ENCODE peak calls at places on chromosomes 1 and 21, in six cellular contexts. One of them, this sample, is unnamed.

GRCh38 chr1:178037510-178038253 is 56.2 kb upstream of the RASAL2 start:
- DNase-seq in lung: peak; percentile 86
- DNase-seq in uterus: peak; percentile 89
- DNase-seq in Peyer's patch: peak; percentile 92
- DNase-seq in cardiac muscle cell: peak; percentile 79
- DNase-seq in DND-41: no peak
- DNase-seq in this sample: no peak

GRCh38 chr21:33817663-33818433 is 97.8 kb downstream of the ATP5PO start:
- DNase-seq in lung: no peak
- DNase-seq in uterus: no peak
- DNase-seq in Peyer's patch: no peak
- DNase-seq in cardiac muscle cell: no peak
- DNase-seq in DND-41: no peak
- DNase-seq in this sample: no peak

GRCh38 chr1:53163291-53163768 is 20.9 kb upstream of the SLC1A7 start:
- DNase-seq in lung: no peak
- DNase-seq in uterus: no peak
- DNase-seq in Peyer's patch: no peak
- DNase-seq in cardiac muscle cell: no peak
- DNase-seq in DND-41: no peak
- DNase-seq in this sample: no peak

GRCh38 chr1:153432874-153433681 is 16.8 kb downstream of the S100A7A start:
- DNase-seq in lung: peak; percentile 26
- DNase-seq in uterus: no peak
- DNase-seq in Peyer's patch: no peak
- DNase-seq in cardiac muscle cell: no peak
- DNase-seq in DND-41: no peak
- DNase-seq in this sample: no peak

GRCh38 chr21:34674467-34674866 is 5.7 kb downstream of the CLIC6 start:
- DNase-seq in lung: no peak
- DNase-seq in uterus: no peak
- DNase-seq in Peyer's patch: no peak
- DNase-seq in cardiac muscle cell: no peak
- DNase-seq in DND-41: no peak
- DNase-seq in this sample: no peak

GRCh38 chr1:160005070-160005469 is 26.7 kb downstream of the PIGM start:
- DNase-seq in lung: no peak
- DNase-seq in uterus: no peak
- DNase-seq in Peyer's patch: peak; percentile 53
- DNase-seq in cardiac muscle cell: no peak
- DNase-seq in DND-41: no peak
- DNase-seq in this sample: no peak

GRCh38 chr1:12478612-12478985 is 139.4 kb downstream of the DHRS3 start:
- DNase-seq in lung: no peak
- DNase-seq in uterus: peak; percentile 44
- DNase-seq in Peyer's patch: peak; percentile 57
- DNase-seq in cardiac muscle cell: no peak
- DNase-seq in DND-41: peak; percentile 72
- DNase-seq in this sample: peak; percentile 59

GRCh38 chr1:9281907-9282306 is 10.8 kb upstream of the SPSB1 start:
- DNase-seq in lung: no peak
- DNase-seq in uterus: no peak
- DNase-seq in Peyer's patch: peak; percentile 46
- DNase-seq in cardiac muscle cell: no peak
- DNase-seq in DND-41: no peak
- DNase-seq in this sample: no peak

GRCh38 chr1:205018381-205018780 is 24.6 kb upstream of the CNTN2 start:
- DNase-seq in lung: no peak
- DNase-seq in uterus: no peak
- DNase-seq in Peyer's patch: no peak
- DNase-seq in cardiac muscle cell: no peak
- DNase-seq in DND-41: no peak
- DNase-seq in this sample: no peak

GRCh38 chr1:17010601-17011438 is 908 bp downstream of the ATP13A2 start:
- DNase-seq in lung: peak; percentile 34
- DNase-seq in uterus: peak; percentile 42
- DNase-seq in Peyer's patch: peak; percentile 61
- DNase-seq in cardiac muscle cell: no peak
- DNase-seq in DND-41: peak; percentile 29
- DNase-seq in this sample: peak; percentile 14
- TF ChIP-seq CTCF in lung: no peak
- TF ChIP-seq CTCF in uterus: no peak
- TF ChIP-seq CTCF in Peyer's patch: no peak
- TF ChIP-seq CTCF in cardiac muscle cell: no peak
- TF ChIP-seq CTCF in DND-41: no peak
- TF ChIP-seq CTCF in this sample: no peak

GRCh38 chr1:3677411-3677944 is 25.2 kb downstream of the TP73 start:
- DNase-seq in lung: no peak
- DNase-seq in uterus: no peak
- DNase-seq in Peyer's patch: no peak
- DNase-seq in cardiac muscle cell: no peak
- DNase-seq in DND-41: no peak
- DNase-seq in this sample: no peak

GRCh38 chr1:3676581-3677410 is 24.5 kb downstream of the TP73 start:
- DNase-seq in lung: no peak
- DNase-seq in uterus: no peak
- DNase-seq in Peyer's patch: no peak
- DNase-seq in cardiac muscle cell: no peak
- DNase-seq in DND-41: peak; percentile 11
- DNase-seq in this sample: peak; percentile 62

GRCh38 chr1:3679799-3680453 is 27.6 kb downstream of the TP73 start:
- DNase-seq in lung: no peak
- DNase-seq in uterus: no peak
- DNase-seq in Peyer's patch: no peak
- DNase-seq in cardiac muscle cell: no peak
- DNase-seq in DND-41: no peak
- DNase-seq in this sample: no peak

GRCh38 chr1:3679098-3679555 is 26.8 kb downstream of the TP73 start:
- DNase-seq in lung: no peak
- DNase-seq in uterus: no peak
- DNase-seq in Peyer's patch: no peak
- DNase-seq in cardiac muscle cell: no peak
- DNase-seq in DND-41: no peak
- DNase-seq in this sample: no peak

GRCh38 chr1:3678361-3679097 is 26.2 kb downstream of the TP73 start:
- DNase-seq in lung: no peak
- DNase-seq in uterus: no peak
- DNase-seq in Peyer's patch: no peak
- DNase-seq in cardiac muscle cell: no peak
- DNase-seq in DND-41: no peak
- DNase-seq in this sample: no peak
- TF ChIP-seq CTCF in lung: no peak
- TF ChIP-seq CTCF in uterus: no peak
- TF ChIP-seq CTCF in Peyer's patch: no peak
- TF ChIP-seq CTCF in cardiac muscle cell: no peak
- TF ChIP-seq CTCF in DND-41: no peak
- TF ChIP-seq CTCF in this sample: no peak

GRCh38 chr21:38806942-38807284 is 1.2 kb downstream of the ETS2 start:
- DNase-seq in lung: no peak
- DNase-seq in uterus: no peak
- DNase-seq in Peyer's patch: no peak
- DNase-seq in cardiac muscle cell: no peak
- DNase-seq in DND-41: no peak
- DNase-seq in this sample: peak; percentile 17

GRCh38 chr21:38804617-38805281 is 980 bp upstream of the ETS2 start:
- DNase-seq in lung: peak; percentile 75
- DNase-seq in uterus: peak; percentile 76
- DNase-seq in Peyer's patch: peak; percentile 89
- DNase-seq in cardiac muscle cell: peak; percentile 74
- DNase-seq in DND-41: peak; percentile 22
- DNase-seq in this sample: peak; percentile 54

GRCh38 chr21:38805282-38806152 is at the start of gene ETS2:
- DNase-seq in lung: peak; percentile 95
- DNase-seq in uterus: peak; percentile 90
- DNase-seq in Peyer's patch: peak; percentile 95
- DNase-seq in cardiac muscle cell: peak; percentile 90
- DNase-seq in DND-41: peak; percentile 97
- DNase-seq in this sample: peak; percentile 84

GRCh38 chr21:38807481-38807880 is 1.8 kb downstream of the ETS2 start:
- DNase-seq in lung: no peak
- DNase-seq in uterus: no peak
- DNase-seq in Peyer's patch: no peak
- DNase-seq in cardiac muscle cell: no peak
- DNase-seq in DND-41: no peak
- DNase-seq in this sample: no peak

GRCh38 chr21:38806153-38806941 is 618 bp downstream of the ETS2 start:
- DNase-seq in lung: no peak
- DNase-seq in uterus: no peak
- DNase-seq in Peyer's patch: peak; percentile 68
- DNase-seq in cardiac muscle cell: peak; percentile 52
- DNase-seq in DND-41: peak; percentile 55
- DNase-seq in this sample: peak; percentile 64
- TF ChIP-seq CTCF in lung: no peak
- TF ChIP-seq CTCF in uterus: no peak
- TF ChIP-seq CTCF in Peyer's patch: no peak
- TF ChIP-seq CTCF in cardiac muscle cell: peak; percentile 21
- TF ChIP-seq CTCF in DND-41: peak; percentile 22
- TF ChIP-seq CTCF in this sample: peak; percentile 16

GRCh38 chr1:162976628-162977027 is 92.5 kb upstream of the RGS4 start:
- DNase-seq in lung: no peak
- DNase-seq in uterus: no peak
- DNase-seq in Peyer's patch: no peak
- DNase-seq in cardiac muscle cell: no peak
- DNase-seq in DND-41: no peak
- DNase-seq in this sample: no peak
- TF ChIP-seq CTCF in lung: no peak
- TF ChIP-seq CTCF in uterus: no peak
- TF ChIP-seq CTCF in Peyer's patch: no peak
- TF ChIP-seq CTCF in cardiac muscle cell: no peak
- TF ChIP-seq CTCF in DND-41: no peak
- TF ChIP-seq CTCF in this sample: no peak

GRCh38 chr1:180176965-180177364 is 22.3 kb downstream of the QSOX1 start:
- DNase-seq in lung: no peak
- DNase-seq in uterus: no peak
- DNase-seq in Peyer's patch: no peak
- DNase-seq in cardiac muscle cell: no peak
- DNase-seq in DND-41: no peak
- DNase-seq in this sample: no peak

GRCh38 chr1:180177931-180178330 is 23.3 kb downstream of the QSOX1 start:
- DNase-seq in lung: no peak
- DNase-seq in uterus: no peak
- DNase-seq in Peyer's patch: peak; percentile 19
- DNase-seq in cardiac muscle cell: no peak
- DNase-seq in DND-41: no peak
- DNase-seq in this sample: no peak

GRCh38 chr1:180181048-180181447 is 26.4 kb downstream of the QSOX1 start:
- DNase-seq in lung: no peak
- DNase-seq in uterus: no peak
- DNase-seq in Peyer's patch: peak; percentile 16
- DNase-seq in cardiac muscle cell: peak; percentile 41
- DNase-seq in DND-41: peak; percentile 41
- DNase-seq in this sample: peak; percentile 65

GRCh38 chr1:180178511-180179161 is 24.0 kb downstream of the QSOX1 start:
- DNase-seq in lung: peak; percentile 56
- DNase-seq in uterus: peak; percentile 76
- DNase-seq in Peyer's patch: peak; percentile 79
- DNase-seq in cardiac muscle cell: peak; percentile 69
- DNase-seq in DND-41: peak; percentile 71
- DNase-seq in this sample: peak; percentile 75

GRCh38 chr1:180179162-180179957 is 24.7 kb downstream of the QSOX1 start:
- DNase-seq in lung: no peak
- DNase-seq in uterus: no peak
- DNase-seq in Peyer's patch: peak; percentile 20
- DNase-seq in cardiac muscle cell: no peak
- DNase-seq in DND-41: no peak
- DNase-seq in this sample: no peak
- TF ChIP-seq CTCF in lung: no peak
- TF ChIP-seq CTCF in uterus: no peak
- TF ChIP-seq CTCF in Peyer's patch: no peak
- TF ChIP-seq CTCF in cardiac muscle cell: no peak
- TF ChIP-seq CTCF in DND-41: no peak
- TF ChIP-seq CTCF in this sample: peak; percentile 31

DNA sequence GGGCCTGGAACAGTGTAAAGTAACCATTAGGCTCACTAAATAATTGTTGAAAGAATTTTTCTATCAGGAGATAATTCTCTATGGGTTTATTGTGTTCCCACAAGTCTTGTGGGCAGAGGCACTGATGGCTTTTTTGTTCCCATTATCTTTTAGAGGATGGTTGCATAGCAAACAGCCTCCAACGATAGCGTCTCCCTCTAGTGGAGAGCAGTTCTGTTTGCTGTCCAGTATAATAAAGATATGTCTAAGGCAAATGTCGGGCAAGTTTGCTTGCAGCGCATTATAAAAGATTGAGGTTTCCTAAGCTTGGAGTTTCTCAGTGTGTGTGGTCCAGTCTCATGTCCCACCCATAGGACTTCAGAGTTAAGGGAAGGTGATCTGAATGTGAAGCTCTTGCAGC is 1.3 kb upstream of the SLC6A17 start:
- DNase-seq in lung: no peak
- DNase-seq in uterus: no peak
- DNase-seq in Peyer's patch: no peak
- DNase-seq in cardiac muscle cell: no peak
- DNase-seq in DND-41: no peak
- DNase-seq in this sample: no peak
- TF ChIP-seq CTCF in lung: no peak
- TF ChIP-seq CTCF in uterus: no peak
- TF ChIP-seq CTCF in Peyer's patch: no peak
- TF ChIP-seq CTCF in cardiac muscle cell: peak; percentile 33
- TF ChIP-seq CTCF in DND-41: peak; percentile 41
- TF ChIP-seq CTCF in this sample: no peak

DNA sequence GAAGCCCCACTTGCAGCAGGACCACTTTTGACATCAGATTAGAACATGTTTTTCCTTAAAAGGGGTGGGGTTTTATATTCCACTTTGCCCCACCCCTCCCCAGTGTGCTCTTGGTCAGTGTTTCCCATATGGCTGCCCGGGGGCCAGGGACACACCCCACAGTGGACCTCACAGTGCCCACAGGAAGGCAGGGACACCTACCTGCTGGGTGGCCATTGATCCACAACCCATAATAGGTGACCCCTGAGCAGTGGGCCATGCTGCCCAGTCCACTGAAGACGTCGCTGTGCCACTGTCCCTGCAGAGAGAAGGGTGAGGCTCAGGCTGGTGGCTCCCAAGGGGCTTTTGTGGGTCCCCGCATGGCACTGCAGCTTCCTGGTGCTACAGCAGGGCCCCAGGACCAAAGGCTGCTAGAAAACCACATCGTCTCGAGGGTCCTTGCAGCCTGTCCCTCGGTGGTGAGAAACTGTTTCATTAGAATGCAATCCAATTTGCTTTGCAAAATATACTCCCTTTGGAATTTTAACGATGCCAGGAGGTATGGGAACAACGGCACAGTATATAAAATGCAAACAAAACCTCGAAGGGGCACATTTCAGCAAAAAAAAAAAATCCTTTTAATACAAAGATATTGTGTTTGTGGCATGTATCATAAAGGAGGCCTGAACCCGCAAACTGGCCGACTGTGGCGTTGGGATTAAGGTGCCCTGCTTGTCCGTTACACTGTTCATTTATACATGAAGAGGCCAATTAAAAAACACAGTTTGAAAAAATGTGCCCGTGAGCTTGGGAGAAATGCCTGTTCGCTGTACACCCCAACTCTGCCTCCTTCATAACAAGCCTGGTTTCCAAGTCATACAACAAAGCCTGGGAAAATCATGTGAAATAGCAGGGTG is 16.8 kb downstream of the MORN1 start:
- DNase-seq in lung: no peak
- DNase-seq in uterus: no peak
- DNase-seq in Peyer's patch: no peak
- DNase-seq in cardiac muscle cell: no peak
- DNase-seq in DND-41: no peak
- DNase-seq in this sample: no peak
- TF ChIP-seq CTCF in lung: no peak
- TF ChIP-seq CTCF in uterus: no peak
- TF ChIP-seq CTCF in Peyer's patch: no peak
- TF ChIP-seq CTCF in cardiac muscle cell: no peak
- TF ChIP-seq CTCF in DND-41: no peak
- TF ChIP-seq CTCF in this sample: no peak